ENCODE peak calls at places on chromosomes 16 and 17, in ten cellular contexts. N is transverse colon, E is prostate gland, P is GM23338, U is endothelial cell of umbilical vein, M is SK-N-SH, F is stomach, O is esophagus muscularis mucosa, W is GM12878, D is K562. G is an unnamed sample.

GRCh38 chr16:4680673-4681470 is 12.5 kb upstream of the NUDT16L1 start:
- DNase-seq in U (no peak), D (no peak), F (peak; percentile 54), N (no peak), W (no peak), E (peak; percentile 37), P (no peak), O (no peak), M (no peak), G (peak; percentile 64)

GRCh38 chr16:70800306-70800705 is 652 bp downstream of the VAC14 start:
- DNase-seq in M (no peak), E (no peak), P (peak; percentile 19), N (no peak), F (no peak), O (no peak), D (no peak), W (no peak), U (no peak), G (no peak)

GRCh38 chr17:66577041-66577440 is 257.9 kb upstream of the CACNG5 start:
- DNase-seq in F (no peak), O (no peak), M (no peak), N (no peak), D (no peak), W (no peak), E (no peak), P (no peak), U (no peak), G (peak; percentile 55)

GRCh38 chr16:53745126-53745525 is 41.2 kb downstream of the FTO start:
- DNase-seq in O (no peak), D (no peak), N (no peak), U (no peak), E (no peak), P (no peak), W (no peak), M (no peak), F (no peak), G (no peak)

GRCh38 chr17:79997004-79997673 is 38.5 kb downstream of the TBC1D16 start:
- DNase-seq in M (no peak), N (no peak), O (no peak), F (no peak), D (no peak), P (no peak), U (no peak), W (peak; percentile 45), E (no peak), G (no peak)

GRCh38 chr17:10123093-10123492 is 75.3 kb downstream of the GAS7 start:
- DNase-seq in F (no peak), M (no peak), O (no peak), D (no peak), N (no peak), U (no peak), W (no peak), P (no peak), E (no peak), G (no peak)

GRCh38 chr16:2535644-2536021 is 2.2 kb upstream of the PDPK1 start:
- DNase-seq in M (no peak), N (no peak), E (no peak), D (no peak), P (no peak), W (no peak), F (no peak), U (no peak), O (no peak), G (no peak)

GRCh38 chr16:89729863-89730574 is 8.7 kb downstream of the ZNF276 start:
- DNase-seq in D (no peak), U (no peak), P (no peak), O (no peak), W (no peak), N (no peak), F (no peak), M (no peak), E (no peak), G (no peak)

GRCh38 chr17:47829870-47830269 is 1.5 kb downstream of the MRPL10 start:
- DNase-seq in N (no peak), M (no peak), F (no peak), P (no peak), D (no peak), U (no peak), W (no peak), O (no peak), E (no peak), G (no peak)

GRCh38 chr17:42819939-42820535 is 4.0 kb downstream of the BECN1 start:
- DNase-seq in D (peak; percentile 65), M (peak; percentile 70), F (peak; percentile 71), O (no peak), E (no peak), N (peak; percentile 66), P (peak; percentile 93), U (peak; percentile 60), W (no peak), G (peak; percentile 70)

GRCh38 chr16:30115238-30115637 is 1.9 kb upstream of the GDPD3 start:
- DNase-seq in E (no peak), N (peak; percentile 90), F (peak; percentile 84), W (no peak), D (no peak), U (no peak), M (no peak), P (no peak), O (no peak), G (no peak)

GRCh38 chr16:86665929-86666328 is 87.6 kb downstream of the FOXL1 start:
- DNase-seq in U (no peak), W (no peak), D (no peak), N (no peak), M (no peak), P (no peak), E (no peak), O (no peak), F (no peak), G (no peak)

GRCh38 chr17:74011963-74012362 is 191.5 kb upstream of the RPL38 start:
- DNase-seq in U (no peak), O (no peak), W (no peak), F (no peak), N (no peak), P (no peak), E (no peak), M (peak; percentile 85), D (no peak), G (no peak)

GRCh38 chr16:21645261-21645721 is 7.1 kb downstream of the IGSF6 start:
- DNase-seq in U (no peak), E (no peak), O (no peak), M (no peak), F (no peak), P (no peak), W (peak; percentile 69), N (no peak), D (no peak), G (no peak)

GRCh38 chr16:9703731-9704130 is 478.5 kb downstream of the GRIN2A start:
- DNase-seq in M (no peak), F (no peak), D (no peak), N (no peak), U (no peak), P (no peak), O (no peak), E (no peak), W (no peak), G (no peak)

GRCh38 chr17:82663381-82664275 is 15.4 kb upstream of the WDR45B start:
- DNase-seq in D (no peak), N (no peak), F (no peak), P (no peak), M (no peak), W (no peak), E (no peak), U (no peak), O (no peak), G (no peak)

DNA sequence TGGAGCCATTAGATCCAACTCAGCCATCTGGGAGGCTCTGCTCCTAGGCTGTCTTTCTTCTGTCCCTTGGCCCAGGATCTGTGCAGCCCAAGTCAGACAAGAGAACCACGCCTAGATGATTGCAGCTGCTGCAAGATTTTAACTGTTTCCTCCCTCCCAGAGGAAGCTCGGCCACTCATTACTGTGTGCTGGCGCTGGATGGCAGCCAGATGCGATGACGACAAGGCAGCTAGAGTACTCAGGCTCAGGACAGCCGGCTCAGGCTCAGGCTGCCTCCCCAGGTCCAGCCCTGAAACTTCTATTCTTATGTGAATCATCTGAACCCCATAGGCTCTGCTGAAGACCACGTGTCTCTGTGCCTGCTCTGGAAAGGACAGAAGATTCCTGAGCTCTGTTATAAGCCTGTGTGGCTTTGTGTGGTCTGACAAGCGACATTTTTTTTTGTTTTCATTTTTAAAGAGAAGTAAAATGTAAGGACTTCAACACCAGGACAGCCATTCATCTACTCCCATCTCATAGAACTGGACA is 32.1 kb upstream of the FBXW10B start:
- DNase-seq in U (peak; percentile 98), F (peak; percentile 91), E (peak; percentile 75), O (peak; percentile 95), W (peak; percentile 33), M (peak; percentile 85), N (peak; percentile 94), D (peak; percentile 76), P (peak; percentile 67), G (peak; percentile 95)
- TF ChIP-seq POLR2AphosphoS5 in U (peak; percentile 70), F (peak; percentile 72), E (peak; percentile 73), O (peak; percentile 91), W (no peak), M (peak; percentile 64), N (peak; percentile 86), D (no peak), P (no peak), G (no peak)

DNA sequence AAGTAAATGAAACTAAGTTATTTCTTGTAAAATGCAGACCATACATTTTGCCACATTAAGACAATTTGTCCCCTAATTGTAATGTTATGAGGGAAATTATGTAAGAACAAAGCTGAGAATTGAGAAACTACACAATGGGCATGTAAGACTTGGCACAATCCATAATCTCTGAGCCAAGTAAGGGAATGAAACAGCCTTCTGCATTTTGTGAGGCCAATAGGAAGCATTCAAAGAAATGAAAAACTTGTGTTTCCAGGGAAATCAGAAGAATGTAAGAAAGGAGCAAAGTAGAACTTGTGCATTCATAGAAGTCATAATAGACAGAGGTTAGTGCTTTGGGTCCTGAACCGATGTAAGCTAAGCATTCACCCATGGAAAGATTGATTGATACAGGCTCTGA is 1.8 kb downstream of the KRTAP9-4 start:
- DNase-seq in M (no peak), F (no peak), N (no peak), D (peak; percentile 0), E (no peak), U (peak; percentile 0), O (no peak), W (no peak), P (no peak), G (no peak)
- H3K27ac ChIP-seq in M (no peak overlapping the region), F (no peak overlapping the region), N (no peak overlapping the region), D (no peak overlapping the region), E (no peak overlapping the region), U (no peak overlapping the region), O (no peak overlapping the region), W (no peak overlapping the region), P (no peak overlapping the region), G (no peak overlapping the region)

GRCh38 chr17:2071421-2072281 is 16.7 kb downstream of the HIC1 start:
- DNase-seq in D (no peak), W (no peak), U (peak; percentile 73), P (no peak), N (peak; percentile 40), O (peak; percentile 92), F (no peak), M (no peak), E (no peak), G (no peak)
- H3K4me1 ChIP-seq in D (peaks cover 4% of the 10 kb centered on the region), W (peaks cover 52% of the 10 kb centered on the region), U (peaks cover 59% of the 10 kb centered on the region), P (peaks cover 19% of the 10 kb centered on the region), N (peaks cover 33% of the 10 kb centered on the region), O (peaks cover 78% of the 10 kb centered on the region), F (peaks cover 57% of the 10 kb centered on the region), M (peaks cover 61% of the 10 kb centered on the region), E (peaks cover 5% of the 10 kb centered on the region), G (peaks cover 60% of the 10 kb centered on the region)

DNA sequence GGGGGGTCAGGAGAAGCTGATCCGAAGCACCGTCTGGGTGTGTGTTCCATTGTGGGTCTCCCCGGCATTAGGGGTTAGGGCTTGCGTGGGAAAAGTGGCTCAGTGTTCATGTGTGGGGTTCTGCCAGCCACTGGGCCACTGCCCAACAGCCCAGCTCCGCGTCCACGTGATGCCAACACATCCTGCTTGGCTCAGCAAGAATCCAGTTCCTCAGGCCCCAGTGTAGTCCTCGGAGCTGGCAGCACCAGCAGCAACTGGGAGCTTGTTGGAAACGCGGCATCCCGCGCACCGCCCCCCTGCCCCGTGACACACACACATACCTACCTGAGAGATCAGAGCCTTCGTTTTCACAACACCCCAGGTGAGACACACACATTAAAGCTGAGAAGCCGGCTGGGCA is 18.9 kb downstream of the LGALS9 start:
- DNase-seq in W (no peak), N (no peak), E (peak; percentile 30), M (no peak), F (peak; percentile 58), O (no peak), P (no peak), U (no peak), D (no peak), G (no peak)
- TF ChIP-seq POLR2AphosphoS5 in W (no peak), N (no peak), E (no peak), M (no peak), F (no peak), O (no peak), P (no peak), U (no peak), D (no peak), G (no peak)

G was measured in suprapubic skin.